ENCODE peak calls at places on chromosomes 6 and 20, in four cellular contexts. W is GM12878, Q is HepG2, B is H1. G is an unnamed sample.

GRCh38 chr20:58776109-58776508 is 74.6 kb downstream of the GNAS-AS1 start:
- DNase-seq in W (no peak), Q (no peak), B (no peak), G (no peak)

GRCh38 chr6:5214570-5215052 is 46.1 kb downstream of the LYRM4 start:
- DNase-seq in W (no peak), Q (peak), B (peak), G (peak)

GRCh38 chr6:341914-342831 is 49.4 kb upstream of the IRF4 start:
- DNase-seq in W (peak), Q (no peak), B (no peak), G (no peak)

GRCh38 chr20:25016471-25016870 is 23.9 kb upstream of the APMAP start:
- DNase-seq in W (no peak), Q (no peak), B (no peak), G (no peak)

GRCh38 chr6:3227363-3228045 is at the start of gene TUBB2B:
- DNase-seq in W (no peak), Q (no peak), B (peak), G (peak)

GRCh38 chr6:114284281-114284680 is 58.5 kb downstream of the HS3ST5 start:
- DNase-seq in W (no peak), Q (no peak), B (no peak), G (no peak)

GRCh38 chr6:151870375-151870774 is 62.9 kb downstream of the ESR1 start:
- DNase-seq in W (no peak), Q (no peak), B (no peak), G (no peak)

GRCh38 chr6:25138697-25139051 is 140.5 kb upstream of the CARMIL1 start:
- DNase-seq in W (no peak), Q (no peak), B (no peak), G (no peak)

GRCh38 chr6:98871821-98872220 is 37.4 kb downstream of the POU3F2 start:
- DNase-seq in W (no peak), Q (no peak), B (no peak), G (no peak)

GRCh38 chr6:128569737-128570438 is 49.5 kb upstream of the PTPRK start:
- DNase-seq in W (no peak), Q (no peak), B (no peak), G (peak)

GRCh38 chr20:63955281-63955845 is 853 bp downstream of the UCKL1 start:
- DNase-seq in W (no peak), Q (peak), B (peak), G (no peak)

GRCh38 chr6:106609699-106610098 is 19.6 kb downstream of the RTN4IP1 start:
- DNase-seq in W (no peak), Q (peak), B (no peak), G (no peak)

GRCh38 chr6:142945446-142946180 is 637 bp upstream of the HIVEP2 start:
- DNase-seq in W (no peak), Q (no peak), B (peak), G (no peak)

GRCh38 chr20:47318596-47319516 is 37.6 kb downstream of the ZMYND8 start:
- DNase-seq in W (no peak), Q (peak), B (peak), G (peak)

GRCh38 chr6:152635949-152636674 is 1.1 kb downstream of the SYNE1 start:
- DNase-seq in W (no peak), Q (no peak), B (peak), G (no peak)

GRCh38 chr6:27375613-27376079 is 12.9 kb upstream of the ZNF391 start:
- DNase-seq in W (no peak), Q (no peak), B (no peak), G (no peak)

GRCh38 chr6:87682310-87682709 is 19.7 kb downstream of the AKIRIN2 start:
- DNase-seq in W (no peak), Q (no peak), B (no peak), G (no peak)

GRCh38 chr6:82239597-82239996 is 7.9 kb downstream of the IBTK start:
- DNase-seq in W (no peak), Q (no peak), B (no peak), G (no peak)

GRCh38 chr6:158686791-158687381 is 37.0 kb downstream of the SYTL3 start:
- DNase-seq in W (no peak), Q (no peak), B (no peak), G (no peak)

GRCh38 chr6:42726026-42726425 is 3.6 kb upstream of the PRPH2 start:
- DNase-seq in W (no peak), Q (no peak), B (no peak), G (no peak)
- TF ChIP-seq YY1 in W (no peak), Q (no peak), B (no peak), G (no peak)

GRCh38 chr6:52937908-52938307 is 28.4 kb upstream of the GSTA3 start:
- DNase-seq in W (no peak), Q (no peak), B (no peak), G (no peak)
- TF ChIP-seq SUZ12 in W (no peak), Q (no peak), B (no peak), G (no peak)

DNA sequence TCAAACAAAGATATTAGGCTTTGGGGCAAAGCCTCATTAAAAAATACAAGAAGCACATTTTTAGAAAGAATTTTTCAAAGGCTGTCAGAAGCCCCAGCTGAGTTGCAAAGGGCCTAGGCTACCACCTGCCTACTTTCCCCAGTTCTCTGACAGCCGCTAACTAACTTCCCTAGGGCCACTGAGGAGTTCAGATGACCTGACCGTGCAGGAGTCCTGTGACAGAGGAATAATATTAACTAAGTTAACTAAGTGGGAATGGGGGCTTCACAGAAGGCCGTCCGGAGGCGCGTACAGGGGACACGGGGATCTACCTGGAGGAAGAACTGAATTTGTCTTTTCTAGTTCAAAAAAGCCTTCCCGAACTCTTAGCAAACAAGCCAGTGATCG is 884 bp downstream of the MCHR2 start:
- DNase-seq in W (no peak), Q (no peak), B (no peak), G (no peak)
- H3K9ac ChIP-seq in W (no peak), Q (no peak), B (no peak), G (peak)

GRCh38 chr6:104531591-104531990 is 328.1 kb downstream of the HACE1 start:
- DNase-seq in W (no peak), Q (no peak), B (no peak), G (no peak)

GRCh38 chr6:104526383-104526782 is 333.3 kb downstream of the HACE1 start:
- DNase-seq in W (no peak), Q (peak), B (no peak), G (no peak)

GRCh38 chr6:104525677-104526322 is 333.9 kb downstream of the HACE1 start:
- DNase-seq in W (peak), Q (peak), B (peak), G (peak)

GRCh38 chr6:104527311-104527710 is 332.4 kb downstream of the HACE1 start:
- DNase-seq in W (no peak), Q (no peak), B (no peak), G (no peak)

DNA sequence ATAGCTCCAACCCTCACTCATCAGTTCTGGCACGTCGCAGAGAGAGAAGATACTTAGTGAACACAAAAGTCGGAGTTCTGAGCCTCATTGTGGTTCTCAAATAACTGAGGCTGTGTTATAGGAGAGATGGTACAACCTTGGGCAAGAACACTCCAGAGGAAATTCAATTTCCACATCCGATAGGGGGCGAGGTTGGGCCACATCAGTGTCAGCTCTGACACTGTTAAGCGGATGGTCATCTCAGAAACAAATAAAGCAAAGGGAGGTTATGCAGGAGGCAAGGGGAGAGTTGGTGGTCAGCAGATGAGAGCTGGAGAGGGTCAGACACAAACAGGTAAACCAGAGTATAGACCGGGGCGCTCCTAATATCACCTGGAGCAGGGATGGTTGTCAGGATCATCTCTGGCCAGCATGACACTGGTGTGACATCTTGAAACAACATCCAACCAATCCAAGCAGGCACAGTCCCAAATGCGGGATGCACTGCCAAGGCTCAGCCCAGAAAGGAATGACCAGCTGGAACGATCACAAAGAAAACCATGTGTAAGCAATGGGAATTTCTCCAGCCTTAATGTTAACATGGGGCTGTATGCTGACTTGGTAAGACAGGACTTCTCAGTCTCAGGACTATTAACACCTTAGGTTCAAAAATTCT is 331.8 kb downstream of the HACE1 start:
- DNase-seq in W (no peak), Q (peak), B (peak), G (no peak)
- TF ChIP-seq YY1 in W (no peak), Q (no peak), B (no peak), G (no peak)

GRCh38 chr6:73076211-73076610 is 149.1 kb downstream of the KHDC1L start:
- DNase-seq in W (no peak), Q (peak), B (no peak), G (no peak)

GRCh38 chr6:73078333-73078732 is 147.0 kb downstream of the KHDC1L start:
- DNase-seq in W (no peak), Q (no peak), B (no peak), G (no peak)

GRCh38 chr6:73078908-73079610 is 146.2 kb downstream of the KHDC1L start:
- DNase-seq in W (no peak), Q (no peak), B (no peak), G (no peak)

GRCh38 chr6:73073238-73073637 is 152.1 kb downstream of the KHDC1L start:
- DNase-seq in W (no peak), Q (peak), B (no peak), G (no peak)

GRCh38 chr6:73074175-73074574 is 151.1 kb downstream of the KHDC1L start:
- DNase-seq in W (no peak), Q (no peak), B (no peak), G (no peak)
- TF ChIP-seq SUZ12 in W (no peak), Q (no peak), B (no peak), G (no peak)

DNA sequence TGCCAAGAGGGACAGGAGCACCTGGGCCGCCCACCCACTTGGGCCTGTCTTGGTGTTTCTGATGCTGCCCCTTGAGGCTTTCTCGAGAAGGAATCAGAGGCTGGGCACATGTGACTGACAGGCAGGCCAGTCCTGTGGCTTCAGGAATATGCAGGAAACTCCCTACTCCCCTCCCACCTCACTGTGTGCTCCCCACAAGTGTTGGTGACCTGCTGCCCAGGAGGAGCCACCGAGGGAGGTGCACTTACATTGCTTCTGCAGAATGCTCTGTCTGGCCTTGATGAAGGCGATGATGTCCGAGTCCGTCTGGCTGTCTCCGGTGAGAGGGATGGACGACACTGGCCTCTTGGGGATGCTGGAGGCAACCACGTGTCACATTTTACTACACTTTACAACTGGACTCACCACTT is 21.0 kb upstream of the KCNK16 start:
- DNase-seq in W (no peak), Q (no peak), B (no peak), G (no peak)
- H3K9ac ChIP-seq in W (no peak), Q (no peak), B (no peak), G (no peak)

GRCh38 chr6:156562636-156563035 is 214.5 kb upstream of the ARID1B start:
- DNase-seq in W (no peak), Q (no peak), B (no peak), G (no peak)
- TF ChIP-seq YY1 in W (no peak), Q (no peak), B (no peak), G (no peak)

GRCh38 chr6:169092375-169092774 is 161.3 kb downstream of the THBS2 start:
- DNase-seq in W (no peak), Q (no peak), B (no peak), G (no peak)
- TF ChIP-seq SUZ12 in W (no peak), Q (no peak), B (no peak), G (no peak)

DNA sequence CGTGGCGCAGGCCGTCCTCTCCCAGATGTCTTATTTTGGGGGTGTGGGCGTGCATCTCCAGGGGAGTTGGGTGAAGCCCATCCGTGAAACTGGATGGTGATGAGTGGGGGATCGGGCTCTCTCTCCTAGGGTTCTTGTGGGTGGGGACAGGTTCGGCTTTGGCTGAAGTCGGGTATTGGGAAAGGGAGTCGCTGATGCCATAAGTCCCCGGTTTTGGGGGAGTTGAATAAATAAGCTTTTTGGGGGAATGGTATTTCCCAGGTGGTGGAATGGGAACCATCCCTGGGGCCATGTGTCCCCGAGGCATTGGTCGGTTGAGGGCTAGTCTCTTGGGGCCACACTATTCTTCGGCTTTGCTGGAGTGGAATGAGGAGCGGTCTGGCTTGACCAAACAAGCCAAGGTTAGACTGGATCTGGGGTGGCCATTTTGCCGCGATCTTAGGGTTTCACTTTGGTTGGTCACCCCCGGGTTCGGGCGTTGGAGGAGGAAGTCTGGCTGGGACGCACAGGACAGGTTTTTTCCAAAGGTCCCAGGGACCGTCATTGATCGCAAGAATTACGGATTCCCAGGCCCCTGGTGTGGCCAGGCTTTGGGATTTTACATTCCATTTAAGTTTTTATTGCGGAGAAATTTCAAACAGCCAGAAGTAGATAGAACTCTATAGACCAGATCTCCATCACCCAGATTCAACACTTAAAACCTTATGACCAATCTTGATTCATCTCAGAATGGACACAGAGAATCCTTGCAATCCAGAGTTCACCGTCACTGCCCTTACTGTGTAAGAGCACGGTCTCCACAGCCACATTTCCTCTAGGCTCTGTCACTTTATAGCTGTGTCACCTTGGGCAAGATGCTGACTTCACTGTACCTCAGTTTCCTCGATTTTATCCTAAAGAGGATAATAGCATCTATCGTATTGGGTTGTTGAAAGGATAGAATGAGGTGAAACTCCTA is 700 bp downstream of the ZNF133 start:
- DNase-seq in W (no peak), Q (peak), B (peak), G (no peak)
- H3K9ac ChIP-seq in W (peak), Q (peak), B (peak), G (peak)